ENCODE peak calls at places on chromosome 22, in nine cellular contexts. W is DMS153; E is naive thymus-derived CD8-positive, alpha-beta T cell; A is NCI-H2171 treated with DMSO at 0.1 percent for 48 hours; U is G401; V is activated naive CD4-positive, alpha-beta T cell; K is effector memory CD8-positive, alpha-beta T cell; G is RPMI8226; X is A549. S is an unnamed sample.

GRCh38 chr22:19043111-19044085 is 78.8 kb downstream of the DGCR2 start:
- DNase-seq in W (no peak), E (no peak), A (no peak), U (no peak), V (no peak), K (no peak), G (no peak), X (no peak), S (no peak)

GRCh38 chr22:36348760-36349159 is 39.0 kb downstream of the MYH9 start:
- DNase-seq in W (no peak), E (peak), A (no peak), U (no peak), V (no peak), K (no peak), G (no peak), X (no peak), S (no peak)

GRCh38 chr22:50193621-50194020 is 7.2 kb upstream of the SELENOO start:
- DNase-seq in W (no peak), E (no peak), A (no peak), U (no peak), V (no peak), K (no peak), G (no peak), X (no peak), S (no peak)

GRCh38 chr22:40451230-40451629 is 80.8 kb downstream of the SGSM3 start:
- DNase-seq in W (no peak), E (no peak), A (no peak), U (no peak), V (no peak), K (no peak), G (no peak), X (no peak), S (no peak)

GRCh38 chr22:48890693-48891554 is 936.7 kb downstream of the BRD1 start:
- DNase-seq in W (no peak), E (no peak), A (no peak), U (no peak), V (no peak), K (no peak), G (no peak), X (no peak), S (no peak)

GRCh38 chr22:19705181-19705934 is 8.9 kb upstream of the SEPTIN5 start:
- DNase-seq in W (no peak), E (no peak), A (no peak), U (no peak), V (no peak), K (no peak), G (no peak), X (no peak), S (no peak)

GRCh38 chr22:42621505-42622002 is 6.9 kb upstream of the POLDIP3 start:
- DNase-seq in W (no peak), E (peak), A (peak), U (peak), V (no peak), K (peak), G (peak), X (peak), S (peak)

GRCh38 chr22:49789289-49790141 is 38.2 kb downstream of the BRD1 start:
- DNase-seq in W (no peak), E (peak), A (no peak), U (no peak), V (no peak), K (peak), G (no peak), X (no peak), S (no peak)

GRCh38 chr22:20458530-20459151 is 21.0 kb upstream of the SCARF2 start:
- DNase-seq in W (no peak), E (no peak), A (no peak), U (no peak), V (no peak), K (no peak), G (no peak), X (no peak), S (no peak)

GRCh38 chr22:35987487-35987886 is 41.1 kb downstream of the RBFOX2 start:
- DNase-seq in W (no peak), E (no peak), A (peak), U (peak), V (no peak), K (no peak), G (no peak), X (no peak), S (peak)

GRCh38 chr22:31279821-31280496 is 12.3 kb downstream of the PIK3IP1 start:
- DNase-seq in W (no peak), E (no peak), A (no peak), U (no peak), V (no peak), K (no peak), G (no peak), X (no peak), S (no peak)

GRCh38 chr22:39999144-39999757 is 4.5 kb downstream of the FAM83F start:
- DNase-seq in W (peak), E (no peak), A (no peak), U (no peak), V (no peak), K (no peak), G (no peak), X (peak), S (no peak)

GRCh38 chr22:48254311-48254873 is 1491.9 kb downstream of the TBC1D22A start:
- DNase-seq in W (peak), E (no peak), A (peak), U (peak), V (no peak), K (no peak), G (no peak), X (no peak), S (peak)

GRCh38 chr22:48565901-48566501 is 1261.7 kb downstream of the BRD1 start:
- DNase-seq in W (no peak), E (no peak), A (no peak), U (no peak), V (no peak), K (no peak), G (no peak), X (no peak), S (no peak)

GRCh38 chr22:32839776-32840571 is 38.5 kb downstream of the TIMP3 start:
- DNase-seq in W (no peak), E (no peak), A (no peak), U (no peak), V (no peak), K (no peak), G (no peak), X (no peak), S (no peak)